ENCODE peak calls at places on chromosomes 13 and 19, in eight cellular contexts. T, A, J, Q, X, E, Z and R are unnamed samples.

GRCh38 chr19:45613926-45614725 is 12.1 kb upstream of the GPR4 start:
- DNase-seq in Z (peak; percentile 96), X (peak; percentile 96), A (no peak), Q (no peak), T (peak; percentile 34), E (no peak), J (peak; percentile 21), R (peak; percentile 89)

GRCh38 chr19:14580623-14581237 is 2.2 kb upstream of the CLEC17A start:
- DNase-seq in T (peak; percentile 74), Z (no peak), J (peak; percentile 80), X (no peak), E (no peak), A (no peak), Q (no peak), R (no peak)

GRCh38 chr19:40398417-40399056 is 8.6 kb upstream of the HIPK4 start:
- DNase-seq in J (peak; percentile 52), X (no peak), Q (no peak), E (peak; percentile 57), T (peak; percentile 65), Z (no peak), A (peak; percentile 57), R (no peak)

GRCh38 chr13:99370476-99371272 is 63.5 kb upstream of the GPR183 start:
- DNase-seq in J (no peak), A (no peak), E (no peak), X (no peak), Q (no peak), Z (no peak), T (peak; percentile 15), R (no peak)

GRCh38 chr19:35704218-35704617 is at the start of gene ZBTB32:
- DNase-seq in T (peak; percentile 41), E (no peak), A (no peak), Z (peak; percentile 81), X (peak; percentile 37), J (no peak), Q (no peak), R (no peak)

GRCh38 chr13:70473912-70474311 is 365.7 kb upstream of the KLHL1 start:
- DNase-seq in Q (no peak), X (no peak), T (no peak), J (no peak), A (no peak), Z (no peak), E (no peak), R (no peak)

GRCh38 chr19:5369962-5370367 is 29.4 kb upstream of the PTPRS start:
- DNase-seq in T (peak; percentile 73), A (no peak), E (peak; percentile 9), J (peak; percentile 37), Z (peak; percentile 40), X (peak; percentile 33), Q (peak; percentile 74), R (peak; percentile 55)

GRCh38 chr19:14161305-14161704 is 24.9 kb upstream of the ASF1B start:
- DNase-seq in J (no peak), T (no peak), Q (no peak), A (no peak), X (no peak), Z (no peak), E (no peak), R (no peak)

GRCh38 chr19:56136362-56136761 is 4.7 kb upstream of the ZNF444 start:
- DNase-seq in T (no peak), Z (no peak), J (no peak), X (no peak), Q (no peak), A (no peak), E (no peak), R (no peak)

GRCh38 chr13:41606646-41607045 is 149.3 kb downstream of the RGCC start:
- DNase-seq in Q (no peak), X (no peak), E (no peak), J (no peak), Z (no peak), T (no peak), A (no peak), R (no peak)

GRCh38 chr13:99985243-99985874 is 3.8 kb downstream of the ZIC2 start:
- DNase-seq in Q (no peak), A (no peak), Z (no peak), X (no peak), T (no peak), E (no peak), J (no peak), R (no peak)

GRCh38 chr13:50198508-50198907 is 183.3 kb downstream of the KCNRG start:
- DNase-seq in T (no peak), Z (peak; percentile 24), E (no peak), A (no peak), X (no peak), Q (no peak), J (no peak), R (no peak)

GRCh38 chr19:42469311-42470239 is 26.8 kb upstream of the CXCL17 start:
- DNase-seq in Q (no peak), Z (no peak), T (peak; percentile 43), A (no peak), X (peak; percentile 32), J (no peak), E (no peak), R (no peak)

GRCh38 chr13:77952737-77953136 is 34.1 kb upstream of the EDNRB start:
- DNase-seq in J (no peak), Z (no peak), T (no peak), Q (no peak), X (no peak), A (no peak), E (no peak), R (no peak)

GRCh38 chr13:105278797-105279425 is 1256.6 kb downstream of the EFNB2 start:
- DNase-seq in A (no peak), Q (no peak), E (no peak), T (no peak), Z (no peak), X (no peak), J (no peak), R (no peak)

GRCh38 chr19:12828494-12828893 is 5.9 kb downstream of the RTBDN start:
- DNase-seq in J (no peak), A (no peak), Q (peak; percentile 70), T (peak; percentile 58), X (peak; percentile 52), E (no peak), Z (no peak), R (no peak)

GRCh38 chr13:29507356-29507755 is 88.1 kb downstream of the SLC7A1 start:
- DNase-seq in Z (no peak), X (no peak), T (no peak), J (no peak), Q (no peak), E (no peak), A (no peak), R (no peak)

GRCh38 chr13:59950201-59950730 is 213.5 kb downstream of the DIAPH3 start:
- DNase-seq in J (no peak), A (no peak), Q (no peak), T (no peak), E (no peak), Z (peak; percentile 5), X (no peak), R (no peak)

GRCh38 chr13:39451860-39452301 is 151.1 kb downstream of the LHFPL6 start:
- DNase-seq in Q (no peak), E (no peak), A (no peak), Z (no peak), X (no peak), J (no peak), T (no peak), R (no peak)

GRCh38 chr19:38834590-38834989 is 3.0 kb upstream of the ECH1 start:
- DNase-seq in J (no peak), X (no peak), A (no peak), Q (no peak), T (no peak), E (no peak), Z (no peak), R (no peak)

GRCh38 chr13:50080158-50080855 is 65.1 kb downstream of the KCNRG start:
- DNase-seq in Z (no peak), E (peak; percentile 6), A (peak; percentile 24), T (peak; percentile 29), Q (no peak), J (no peak), X (peak; percentile 43), R (peak; percentile 37)

GRCh38 chr13:78376033-78376432 is 227.3 kb downstream of the POU4F1 start:
- DNase-seq in T (no peak), Q (no peak), E (no peak), A (no peak), Z (no peak), X (no peak), J (no peak), R (no peak)

GRCh38 chr19:2796659-2797266 is 11.5 kb downstream of the THOP1 start:
- DNase-seq in E (no peak), J (no peak), Q (no peak), T (no peak), Z (no peak), X (no peak), A (no peak), R (no peak)

GRCh38 chr13:70856706-70857105 is 748.5 kb upstream of the KLHL1 start:
- DNase-seq in T (no peak), J (no peak), E (no peak), Z (no peak), A (no peak), Q (no peak), X (no peak), R (no peak)

GRCh38 chr19:5961969-5962945 is 15.7 kb downstream of the RANBP3 start:
- DNase-seq in T (peak; percentile 46), E (peak; percentile 75), Z (peak; percentile 70), X (no peak), A (peak; percentile 67), Q (no peak), J (peak; percentile 31), R (no peak)

GRCh38 chr13:50993908-50994307 is 84.3 kb downstream of the RNASEH2B start:
- DNase-seq in X (no peak), J (no peak), Q (no peak), T (no peak), E (no peak), A (no peak), Z (peak; percentile 56), R (no peak)

GRCh38 chr19:46875234-46875633 is 14.4 kb downstream of the ARHGAP35 start:
- DNase-seq in X (no peak), T (no peak), A (no peak), Q (no peak), Z (no peak), J (no peak), E (no peak), R (no peak)

GRCh38 chr19:33514885-33515485 is 6.6 kb downstream of the PEPD start:
- DNase-seq in T (no peak), A (no peak), J (no peak), Z (peak; percentile 31), E (no peak), Q (no peak), X (no peak), R (no peak)

GRCh38 chr13:44458313-44458975 is 84.8 kb downstream of the SERP2 start:
- DNase-seq in X (no peak), Z (no peak), A (no peak), Q (no peak), J (no peak), E (no peak), T (no peak), R (no peak)

GRCh38 chr13:24381539-24382265 is 72.3 kb downstream of the C1QTNF9 start:
- DNase-seq in Q (no peak), T (peak; percentile 6), A (no peak), X (peak; percentile 72), E (no peak), Z (no peak), J (no peak), R (no peak)